ENCODE peak calls at places on chromosomes 2 and 18, in six cellular contexts. One of them, this sample, is unnamed.

GRCh38 chr2:128323501-128323931 is 4.8 kb upstream of the HS6ST1 start:
- DNase-seq in IMR-90: no peak
- DNase-seq in fibroblast of lung: no peak
- DNase-seq in GM23248: no peak
- DNase-seq in GM23338: no peak
- DNase-seq in mesenchymal stem cell: no peak
- DNase-seq in this sample: no peak

GRCh38 chr2:39625193-39625926 is 40.4 kb upstream of the TMEM178A start:
- DNase-seq in fibroblast of lung: no peak
- DNase-seq in GM23338: peak
- DNase-seq in GM23248: no peak
- DNase-seq in mesenchymal stem cell: peak
- DNase-seq in IMR-90: peak
- DNase-seq in this sample: no peak

GRCh38 chr2:240213226-240213475 is 72.7 kb upstream of the OTOS start:
- DNase-seq in GM23248: no peak
- DNase-seq in IMR-90: no peak
- DNase-seq in GM23338: no peak
- DNase-seq in fibroblast of lung: no peak
- DNase-seq in mesenchymal stem cell: no peak
- DNase-seq in this sample: no peak

GRCh38 chr18:44637210-44638051 is 43.3 kb upstream of the SETBP1 start:
- DNase-seq in IMR-90: no peak
- DNase-seq in GM23248: peak
- DNase-seq in fibroblast of lung: peak
- DNase-seq in GM23338: no peak
- DNase-seq in mesenchymal stem cell: peak
- DNase-seq in this sample: peak

GRCh38 chr18:35515460-35516130 is 17.8 kb upstream of the INO80C start:
- DNase-seq in GM23338: peak
- DNase-seq in GM23248: peak
- DNase-seq in mesenchymal stem cell: no peak
- DNase-seq in fibroblast of lung: no peak
- DNase-seq in IMR-90: no peak
- DNase-seq in this sample: no peak

GRCh38 chr2:42256502-42256901 is 87.3 kb downstream of the EML4 start:
- DNase-seq in mesenchymal stem cell: no peak
- DNase-seq in GM23248: no peak
- DNase-seq in fibroblast of lung: no peak
- DNase-seq in IMR-90: no peak
- DNase-seq in GM23338: no peak
- DNase-seq in this sample: no peak

GRCh38 chr2:2656046-2656715 is 325.1 kb upstream of the MYT1L start:
- DNase-seq in mesenchymal stem cell: no peak
- DNase-seq in GM23338: no peak
- DNase-seq in fibroblast of lung: no peak
- DNase-seq in GM23248: no peak
- DNase-seq in IMR-90: no peak
- DNase-seq in this sample: no peak

GRCh38 chr2:217254111-217254510 is 394.2 kb upstream of the TNP1 start:
- DNase-seq in IMR-90: no peak
- DNase-seq in GM23338: no peak
- DNase-seq in mesenchymal stem cell: no peak
- DNase-seq in fibroblast of lung: no peak
- DNase-seq in GM23248: no peak
- DNase-seq in this sample: no peak

GRCh38 chr2:45452866-45453265 is 158.2 kb downstream of the SRBD1 start:
- DNase-seq in GM23338: no peak
- DNase-seq in IMR-90: peak
- DNase-seq in GM23248: peak
- DNase-seq in fibroblast of lung: peak
- DNase-seq in mesenchymal stem cell: peak
- DNase-seq in this sample: peak

GRCh38 chr18:59898609-59899297 is 1.0 kb upstream of the PMAIP1 start:
- DNase-seq in mesenchymal stem cell: no peak
- DNase-seq in fibroblast of lung: peak
- DNase-seq in GM23338: no peak
- DNase-seq in IMR-90: no peak
- DNase-seq in GM23248: no peak
- DNase-seq in this sample: peak

GRCh38 chr2:232120911-232121310 is 159.4 kb downstream of the DIS3L2 start:
- DNase-seq in fibroblast of lung: peak
- DNase-seq in mesenchymal stem cell: no peak
- DNase-seq in GM23248: peak
- DNase-seq in GM23338: no peak
- DNase-seq in IMR-90: no peak
- DNase-seq in this sample: peak

GRCh38 chr2:221527759-221528444 is 44.2 kb downstream of the EPHA4 start:
- DNase-seq in IMR-90: peak
- DNase-seq in GM23248: no peak
- DNase-seq in GM23338: no peak
- DNase-seq in mesenchymal stem cell: peak
- DNase-seq in fibroblast of lung: peak
- DNase-seq in this sample: peak

GRCh38 chr2:215238485-215239098 is 73.3 kb upstream of the ATIC start:
- DNase-seq in GM23338: no peak
- DNase-seq in fibroblast of lung: no peak
- DNase-seq in GM23248: peak
- DNase-seq in IMR-90: no peak
- DNase-seq in mesenchymal stem cell: no peak
- DNase-seq in this sample: no peak

DNA sequence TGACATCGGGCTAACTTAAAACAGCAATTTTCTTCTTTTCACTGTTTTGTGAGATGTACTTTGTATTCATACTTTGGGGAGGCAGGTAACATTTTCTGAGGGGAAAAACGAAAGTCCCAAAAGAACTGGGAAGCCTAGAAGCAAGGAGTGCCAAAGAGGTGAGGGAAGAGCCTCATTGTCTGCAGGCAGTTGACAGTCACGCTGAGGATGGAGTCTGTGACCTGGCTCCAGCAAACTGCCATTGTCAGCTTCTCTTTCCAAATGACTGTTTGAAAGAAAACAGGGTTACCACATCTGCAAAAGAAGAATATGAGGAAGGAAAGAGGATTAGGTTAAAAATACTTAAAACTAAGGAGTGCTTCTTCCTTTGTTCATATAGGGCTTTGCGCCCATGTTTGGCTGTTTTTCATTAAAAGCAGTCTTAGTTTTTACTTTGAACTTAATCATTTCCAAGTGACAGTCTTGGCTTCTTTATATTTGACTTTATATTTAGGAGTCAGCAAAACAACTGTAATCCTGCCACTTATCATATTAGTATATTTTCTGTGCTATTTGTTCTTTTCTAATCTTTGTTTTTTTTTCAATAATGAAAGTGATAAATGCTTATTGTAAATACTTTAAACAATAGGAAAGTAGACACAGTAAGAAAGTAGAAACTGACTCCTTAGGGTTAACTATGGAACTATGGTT is 35.0 kb downstream of the CERS6 start:
- DNase-seq in mesenchymal stem cell: peak
- DNase-seq in IMR-90: no peak
- DNase-seq in GM23248: peak
- DNase-seq in fibroblast of lung: no peak
- DNase-seq in GM23338: no peak
- DNase-seq in this sample: no peak
- H2AFZ ChIP-seq in mesenchymal stem cell: no peak
- H2AFZ ChIP-seq in IMR-90: no peak
- H2AFZ ChIP-seq in GM23248: peak
- H2AFZ ChIP-seq in fibroblast of lung: peak
- H2AFZ ChIP-seq in GM23338: no peak
- H2AFZ ChIP-seq in this sample: peak

GRCh38 chr2:68796306-68796905 is 61.8 kb downstream of the ARHGAP25 start:
- DNase-seq in GM23248: no peak
- DNase-seq in mesenchymal stem cell: no peak
- DNase-seq in IMR-90: peak
- DNase-seq in fibroblast of lung: no peak
- DNase-seq in GM23338: no peak
- DNase-seq in this sample: no peak
- H3K27ac ChIP-seq in GM23248: no peak
- H3K27ac ChIP-seq in mesenchymal stem cell: no peak
- H3K27ac ChIP-seq in IMR-90: no peak
- H3K27ac ChIP-seq in fibroblast of lung: no peak
- H3K27ac ChIP-seq in GM23338: no peak
- H3K27ac ChIP-seq in this sample: no peak

DNA sequence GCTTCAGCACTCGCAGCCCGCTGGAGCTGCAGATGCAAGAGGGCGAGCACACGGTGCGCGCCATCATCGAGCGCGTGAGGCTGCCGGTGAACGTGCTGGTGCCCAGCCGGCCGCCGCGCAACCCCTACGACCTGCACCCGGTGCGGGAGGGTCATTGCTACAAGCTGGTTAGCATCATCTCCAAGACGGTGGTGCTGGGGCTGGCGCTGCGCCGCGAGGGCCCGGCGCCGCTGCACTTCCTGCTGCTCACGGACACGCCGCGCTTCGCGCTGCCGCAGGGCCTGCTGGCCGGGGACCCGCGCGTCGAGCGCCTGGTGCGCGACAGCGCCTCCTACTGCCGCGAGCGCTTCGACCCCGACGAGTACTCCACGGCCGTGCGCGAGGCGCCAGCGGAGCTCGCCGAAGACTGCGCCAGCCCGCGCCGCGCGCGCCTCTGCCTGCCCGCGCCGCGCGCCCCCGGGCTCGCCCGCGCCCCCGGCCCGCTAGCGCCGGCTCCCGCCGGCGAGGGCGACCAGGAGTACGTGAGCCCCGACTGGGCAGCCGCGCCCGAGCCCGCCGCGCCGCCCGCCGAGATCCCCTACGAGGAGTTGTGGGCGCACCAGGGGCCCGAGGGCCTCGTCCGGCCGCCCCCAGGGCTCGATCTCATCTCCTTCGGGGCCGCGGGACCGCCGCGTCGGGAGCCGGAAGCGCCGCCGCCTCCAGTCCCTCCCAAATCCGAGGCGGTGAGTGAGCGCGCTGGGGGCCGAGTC is 11.8 kb downstream of the GAREM2 start:
- DNase-seq in GM23248: peak
- DNase-seq in fibroblast of lung: no peak
- DNase-seq in mesenchymal stem cell: peak
- DNase-seq in IMR-90: peak
- DNase-seq in GM23338: peak
- DNase-seq in this sample: no peak
- H2AFZ ChIP-seq in GM23248: peak
- H2AFZ ChIP-seq in fibroblast of lung: peak
- H2AFZ ChIP-seq in mesenchymal stem cell: peak
- H2AFZ ChIP-seq in IMR-90: peak
- H2AFZ ChIP-seq in GM23338: peak
- H2AFZ ChIP-seq in this sample: peak

GRCh38 chr2:105880637-105881036 is 135.9 kb downstream of the NCK2 start:
- DNase-seq in fibroblast of lung: no peak
- DNase-seq in GM23248: no peak
- DNase-seq in mesenchymal stem cell: no peak
- DNase-seq in GM23338: no peak
- DNase-seq in IMR-90: no peak
- DNase-seq in this sample: no peak

GRCh38 chr2:105876191-105876590 is 131.5 kb downstream of the NCK2 start:
- DNase-seq in IMR-90: no peak
- DNase-seq in GM23338: no peak
- DNase-seq in fibroblast of lung: no peak
- DNase-seq in mesenchymal stem cell: no peak
- DNase-seq in GM23248: no peak
- DNase-seq in this sample: no peak

GRCh38 chr2:105879106-105879797 is 134.5 kb downstream of the NCK2 start:
- DNase-seq in GM23338: no peak
- DNase-seq in mesenchymal stem cell: no peak
- DNase-seq in GM23248: no peak
- DNase-seq in IMR-90: no peak
- DNase-seq in fibroblast of lung: no peak
- DNase-seq in this sample: no peak

GRCh38 chr2:105879798-105880300 is 135.1 kb downstream of the NCK2 start:
- DNase-seq in GM23338: no peak
- DNase-seq in GM23248: no peak
- DNase-seq in fibroblast of lung: no peak
- DNase-seq in mesenchymal stem cell: no peak
- DNase-seq in IMR-90: no peak
- DNase-seq in this sample: no peak

GRCh38 chr2:105877945-105878344 is 133.2 kb downstream of the NCK2 start:
- DNase-seq in GM23338: no peak
- DNase-seq in mesenchymal stem cell: no peak
- DNase-seq in IMR-90: no peak
- DNase-seq in fibroblast of lung: no peak
- DNase-seq in GM23248: no peak
- DNase-seq in this sample: no peak
- H3K27ac ChIP-seq in GM23338: no peak
- H3K27ac ChIP-seq in mesenchymal stem cell: no peak
- H3K27ac ChIP-seq in IMR-90: no peak
- H3K27ac ChIP-seq in fibroblast of lung: no peak
- H3K27ac ChIP-seq in GM23248: no peak
- H3K27ac ChIP-seq in this sample: no peak

GRCh38 chr2:71796174-71796592 is 342.8 kb downstream of the DYSF start:
- DNase-seq in mesenchymal stem cell: peak
- DNase-seq in fibroblast of lung: peak
- DNase-seq in GM23338: no peak
- DNase-seq in GM23248: peak
- DNase-seq in IMR-90: peak
- DNase-seq in this sample: peak

GRCh38 chr2:71794611-71795010 is 341.2 kb downstream of the DYSF start:
- DNase-seq in mesenchymal stem cell: no peak
- DNase-seq in fibroblast of lung: no peak
- DNase-seq in GM23338: no peak
- DNase-seq in IMR-90: no peak
- DNase-seq in GM23248: no peak
- DNase-seq in this sample: no peak

GRCh38 chr2:71792926-71793761 is 339.8 kb downstream of the DYSF start:
- DNase-seq in mesenchymal stem cell: peak
- DNase-seq in GM23248: peak
- DNase-seq in GM23338: no peak
- DNase-seq in fibroblast of lung: peak
- DNase-seq in IMR-90: peak
- DNase-seq in this sample: peak

GRCh38 chr2:71795486-71795885 is 342.1 kb downstream of the DYSF start:
- DNase-seq in mesenchymal stem cell: no peak
- DNase-seq in fibroblast of lung: no peak
- DNase-seq in IMR-90: no peak
- DNase-seq in GM23338: no peak
- DNase-seq in GM23248: no peak
- DNase-seq in this sample: no peak

GRCh38 chr2:71793965-71794364 is 340.6 kb downstream of the DYSF start:
- DNase-seq in mesenchymal stem cell: no peak
- DNase-seq in IMR-90: no peak
- DNase-seq in GM23248: no peak
- DNase-seq in fibroblast of lung: no peak
- DNase-seq in GM23338: no peak
- DNase-seq in this sample: no peak
- H2AFZ ChIP-seq in mesenchymal stem cell: no peak
- H2AFZ ChIP-seq in IMR-90: peak
- H2AFZ ChIP-seq in GM23248: no peak
- H2AFZ ChIP-seq in fibroblast of lung: no peak
- H2AFZ ChIP-seq in GM23338: no peak
- H2AFZ ChIP-seq in this sample: no peak

This sample was measured in astrocyte.